ENCODE peak calls at places on chromosomes 4 and X, in five cellular contexts. One of them, this sample, is unnamed.

GRCh38 chr4:188444500-188444899 is 305.3 kb downstream of the TRIML1 start:
- DNase-seq in CD4-positive, alpha-beta T cell: no peak
- DNase-seq in HFF-Myc: no peak
- DNase-seq in uterus: no peak
- DNase-seq in AG04449: no peak
- DNase-seq in this sample: no peak

GRCh38 chr4:82431026-82431745 is 796 bp downstream of the ENOPH1 start:
- DNase-seq in CD4-positive, alpha-beta T cell: peak
- DNase-seq in HFF-Myc: no peak
- DNase-seq in uterus: no peak
- DNase-seq in AG04449: no peak
- DNase-seq in this sample: no peak

GRCh38 chr4:88522702-88523324 is 763 bp downstream of the PYURF start:
- DNase-seq in CD4-positive, alpha-beta T cell: peak
- DNase-seq in HFF-Myc: no peak
- DNase-seq in uterus: peak
- DNase-seq in AG04449: no peak
- DNase-seq in this sample: no peak

GRCh38 chrX:153769158-153769864 is 5.3 kb downstream of the PLXNB3 start:
- DNase-seq in CD4-positive, alpha-beta T cell: no peak
- DNase-seq in HFF-Myc: no peak
- DNase-seq in uterus: no peak
- DNase-seq in AG04449: no peak
- DNase-seq in this sample: no peak

GRCh38 chr4:38501698-38502097 is 162.3 kb upstream of the KLF3 start:
- DNase-seq in CD4-positive, alpha-beta T cell: no peak
- DNase-seq in HFF-Myc: no peak
- DNase-seq in uterus: no peak
- DNase-seq in AG04449: no peak
- DNase-seq in this sample: no peak

GRCh38 chrX:40168183-40169015 is 70.6 kb upstream of the BCOR start:
- DNase-seq in CD4-positive, alpha-beta T cell: no peak
- DNase-seq in HFF-Myc: no peak
- DNase-seq in uterus: peak
- DNase-seq in AG04449: no peak
- DNase-seq in this sample: no peak

GRCh38 chr4:6852582-6852981 is 57.0 kb upstream of the TBC1D14 start:
- DNase-seq in CD4-positive, alpha-beta T cell: no peak
- DNase-seq in HFF-Myc: no peak
- DNase-seq in uterus: no peak
- DNase-seq in AG04449: no peak
- DNase-seq in this sample: no peak

GRCh38 chr4:6606465-6607235 is 31.7 kb downstream of the MAN2B2 start:
- DNase-seq in CD4-positive, alpha-beta T cell: no peak
- DNase-seq in HFF-Myc: no peak
- DNase-seq in uterus: no peak
- DNase-seq in AG04449: no peak
- DNase-seq in this sample: no peak

GRCh38 chr4:121951570-121952110 is at the start of gene TRPC3:
- DNase-seq in CD4-positive, alpha-beta T cell: peak
- DNase-seq in HFF-Myc: no peak
- DNase-seq in uterus: peak
- DNase-seq in AG04449: no peak
- DNase-seq in this sample: no peak

GRCh38 chr4:14196141-14196540 is 568.6 kb upstream of the BOD1L1 start:
- DNase-seq in CD4-positive, alpha-beta T cell: no peak
- DNase-seq in HFF-Myc: no peak
- DNase-seq in uterus: no peak
- DNase-seq in AG04449: no peak
- DNase-seq in this sample: peak

GRCh38 chr4:145709336-145709735 is 29.4 kb downstream of the C4orf51 start:
- DNase-seq in CD4-positive, alpha-beta T cell: no peak
- DNase-seq in HFF-Myc: no peak
- DNase-seq in uterus: no peak
- DNase-seq in AG04449: no peak
- DNase-seq in this sample: no peak

GRCh38 chrX:74286950-74287349 is 17.0 kb upstream of the ZCCHC13 start:
- DNase-seq in CD4-positive, alpha-beta T cell: no peak
- DNase-seq in HFF-Myc: no peak
- DNase-seq in uterus: no peak
- DNase-seq in AG04449: peak
- DNase-seq in this sample: peak

GRCh38 chr4:19026281-19026680 is 1004.7 kb upstream of the LCORL start:
- DNase-seq in CD4-positive, alpha-beta T cell: no peak
- DNase-seq in HFF-Myc: no peak
- DNase-seq in uterus: no peak
- DNase-seq in AG04449: no peak
- DNase-seq in this sample: no peak

GRCh38 chrX:44012484-44013096 is 39.4 kb upstream of the NDP start:
- DNase-seq in CD4-positive, alpha-beta T cell: no peak
- DNase-seq in HFF-Myc: no peak
- DNase-seq in uterus: no peak
- DNase-seq in AG04449: peak
- DNase-seq in this sample: peak

GRCh38 chr4:40576651-40577480 is 52.8 kb downstream of the RBM47 start:
- DNase-seq in CD4-positive, alpha-beta T cell: no peak
- DNase-seq in HFF-Myc: peak
- DNase-seq in uterus: peak
- DNase-seq in AG04449: no peak
- DNase-seq in this sample: peak

GRCh38 chrX:130623508-130623907 is 221.7 kb downstream of the RBMX2 start:
- DNase-seq in CD4-positive, alpha-beta T cell: no peak
- DNase-seq in HFF-Myc: no peak
- DNase-seq in uterus: no peak
- DNase-seq in AG04449: no peak
- DNase-seq in this sample: no peak

GRCh38 chrX:68842781-68843581 is 14.2 kb downstream of the EFNB1 start:
- DNase-seq in CD4-positive, alpha-beta T cell: no peak
- DNase-seq in HFF-Myc: no peak
- DNase-seq in uterus: no peak
- DNase-seq in AG04449: no peak
- DNase-seq in this sample: no peak

GRCh38 chr4:163556169-163556568 is 61.7 kb downstream of the TMA16 start:
- DNase-seq in CD4-positive, alpha-beta T cell: no peak
- DNase-seq in HFF-Myc: no peak
- DNase-seq in uterus: no peak
- DNase-seq in AG04449: no peak
- DNase-seq in this sample: no peak

GRCh38 chr4:102754044-102754443 is 6.7 kb downstream of the MANBA start:
- DNase-seq in CD4-positive, alpha-beta T cell: no peak
- DNase-seq in HFF-Myc: no peak
- DNase-seq in uterus: no peak
- DNase-seq in AG04449: no peak
- DNase-seq in this sample: no peak

GRCh38 chr4:77433102-77433733 is 172.4 kb upstream of the CXCL13 start:
- DNase-seq in CD4-positive, alpha-beta T cell: no peak
- DNase-seq in HFF-Myc: peak
- DNase-seq in uterus: no peak
- DNase-seq in AG04449: no peak
- DNase-seq in this sample: peak

GRCh38 chr4:168587326-168588125 is 90.7 kb downstream of the PALLD start:
- DNase-seq in CD4-positive, alpha-beta T cell: no peak
- DNase-seq in HFF-Myc: no peak
- DNase-seq in uterus: peak
- DNase-seq in AG04449: no peak
- DNase-seq in this sample: peak

GRCh38 chrX:9651737-9652136 is 113.9 kb downstream of the GPR143 start:
- DNase-seq in CD4-positive, alpha-beta T cell: no peak
- DNase-seq in HFF-Myc: no peak
- DNase-seq in uterus: no peak
- DNase-seq in AG04449: no peak
- DNase-seq in this sample: no peak

GRCh38 chrX:71606536-71607216 is 11.6 kb downstream of the CXCR3 start:
- DNase-seq in CD4-positive, alpha-beta T cell: no peak
- DNase-seq in HFF-Myc: no peak
- DNase-seq in uterus: no peak
- DNase-seq in AG04449: no peak
- DNase-seq in this sample: no peak

GRCh38 chr4:44448548-44449443 is at the start of gene KCTD8:
- DNase-seq in CD4-positive, alpha-beta T cell: peak
- DNase-seq in HFF-Myc: peak
- DNase-seq in uterus: peak
- DNase-seq in AG04449: no peak
- DNase-seq in this sample: no peak

GRCh38 chr4:133969202-133969873 is 232.3 kb downstream of the PABPC4L start:
- DNase-seq in CD4-positive, alpha-beta T cell: no peak
- DNase-seq in HFF-Myc: peak
- DNase-seq in uterus: no peak
- DNase-seq in AG04449: no peak
- DNase-seq in this sample: no peak

GRCh38 chr4:2388430-2389182 is 29.8 kb downstream of the ZFYVE28 start:
- DNase-seq in CD4-positive, alpha-beta T cell: no peak
- DNase-seq in HFF-Myc: no peak
- DNase-seq in uterus: no peak
- DNase-seq in AG04449: no peak
- DNase-seq in this sample: no peak

GRCh38 chr4:111630705-111631104 is 514.5 kb upstream of the FAM241A start:
- DNase-seq in CD4-positive, alpha-beta T cell: no peak
- DNase-seq in HFF-Myc: no peak
- DNase-seq in uterus: no peak
- DNase-seq in AG04449: peak
- DNase-seq in this sample: no peak

GRCh38 chrX:48683411-48683982 is at the start of gene WAS:
- DNase-seq in CD4-positive, alpha-beta T cell: peak
- DNase-seq in HFF-Myc: no peak
- DNase-seq in uterus: no peak
- DNase-seq in AG04449: no peak
- DNase-seq in this sample: no peak

DNA sequence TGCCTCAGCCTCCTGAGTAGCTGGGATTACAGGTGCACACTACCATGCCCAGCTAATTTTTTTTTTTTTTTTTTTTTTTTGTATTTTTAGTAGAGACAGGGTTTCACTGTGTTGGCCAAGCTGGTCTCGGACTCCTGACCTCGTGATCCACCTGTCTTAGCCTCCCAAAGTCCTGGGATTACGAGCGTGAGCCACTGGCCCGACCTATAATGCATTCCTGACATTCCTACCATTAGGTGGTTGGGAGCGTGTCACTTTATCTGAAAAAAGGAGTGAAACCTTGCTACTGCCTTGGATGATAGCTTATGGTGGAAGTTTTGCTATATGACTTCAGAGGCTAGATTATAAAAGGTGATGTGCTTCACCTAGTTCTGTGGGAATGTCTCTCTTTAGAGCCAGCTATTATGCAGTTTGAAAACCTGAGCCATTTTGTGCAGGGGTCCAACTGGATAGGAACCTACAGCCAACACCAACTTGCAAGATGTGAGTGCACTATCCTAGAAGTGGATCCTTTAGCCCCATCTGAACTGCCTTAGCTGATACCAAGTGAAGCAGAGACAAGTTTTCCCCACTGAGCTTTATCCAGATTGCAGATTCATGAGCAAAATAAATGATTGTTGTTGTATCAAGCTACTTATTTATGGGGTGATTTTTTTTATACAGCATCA is 29.9 kb upstream of the EMCN start:
- DNase-seq in CD4-positive, alpha-beta T cell: no peak
- DNase-seq in HFF-Myc: no peak
- DNase-seq in uterus: no peak
- DNase-seq in AG04449: no peak
- DNase-seq in this sample: no peak
- TF ChIP-seq CTCF in CD4-positive, alpha-beta T cell: no peak
- TF ChIP-seq CTCF in HFF-Myc: no peak
- TF ChIP-seq CTCF in uterus: no peak
- TF ChIP-seq CTCF in AG04449: no peak
- TF ChIP-seq CTCF in this sample: no peak

DNA sequence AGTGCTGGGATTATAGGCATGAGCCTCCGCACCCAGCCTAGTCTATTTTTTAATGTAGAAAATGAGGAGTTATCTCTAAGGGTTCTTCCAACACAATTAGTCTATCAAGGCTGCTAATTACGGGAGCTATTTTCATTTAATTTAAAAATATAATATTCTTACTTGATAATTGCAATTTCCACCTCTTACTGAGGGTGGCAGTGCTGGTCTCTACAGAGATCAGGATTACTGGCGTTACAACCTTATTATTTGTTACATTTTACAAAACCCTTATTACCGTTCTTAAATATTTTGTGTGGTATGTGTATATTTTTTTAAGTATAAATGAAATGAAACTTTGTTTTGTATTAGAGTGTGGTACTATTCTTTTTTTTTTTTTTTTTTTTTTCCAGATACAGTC is 17.6 kb upstream of the GK start:
- DNase-seq in CD4-positive, alpha-beta T cell: no peak
- DNase-seq in HFF-Myc: no peak
- DNase-seq in uterus: no peak
- DNase-seq in AG04449: no peak
- DNase-seq in this sample: no peak
- TF ChIP-seq CTCF in CD4-positive, alpha-beta T cell: peak
- TF ChIP-seq CTCF in HFF-Myc: no peak
- TF ChIP-seq CTCF in uterus: no peak
- TF ChIP-seq CTCF in AG04449: peak
- TF ChIP-seq CTCF in this sample: peak

DNA sequence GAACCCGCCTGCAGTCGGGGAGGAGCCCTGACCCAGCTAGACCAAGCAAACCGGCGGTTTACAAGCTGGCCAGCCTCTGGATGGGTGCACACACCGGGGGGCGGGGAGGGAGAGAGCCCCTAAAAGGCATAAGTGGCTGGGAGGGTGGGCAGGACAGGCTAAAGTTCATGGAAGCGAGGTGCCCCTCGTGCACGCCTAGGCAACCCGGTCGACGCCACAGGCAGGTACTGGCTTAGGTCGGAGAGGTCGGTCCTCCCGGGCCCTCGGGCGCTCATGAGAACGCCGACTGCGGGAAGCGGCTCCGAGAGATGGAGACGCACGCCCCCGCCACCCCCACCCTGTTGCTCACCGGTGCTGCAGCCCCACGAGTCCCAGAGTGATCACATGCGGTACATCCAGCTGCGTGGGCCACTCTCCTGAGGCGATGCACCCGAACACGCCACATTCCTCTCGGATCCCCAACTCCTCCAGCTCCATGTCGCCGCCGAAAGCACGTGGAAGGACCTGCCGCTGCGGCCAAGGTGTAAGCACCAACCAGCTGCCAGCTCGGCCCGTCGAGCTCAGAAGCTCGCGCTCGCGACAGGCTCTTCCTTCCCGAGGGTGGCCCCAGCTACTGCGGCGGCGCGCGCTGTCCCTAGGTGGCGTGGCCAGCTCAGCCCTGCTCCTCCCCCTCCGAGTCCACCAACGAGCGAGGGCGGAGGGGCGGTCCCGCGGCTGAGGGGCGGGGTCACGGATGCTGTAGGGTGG is at the start of gene PPAT:
- DNase-seq in CD4-positive, alpha-beta T cell: peak
- DNase-seq in HFF-Myc: peak
- DNase-seq in uterus: peak
- DNase-seq in AG04449: peak
- DNase-seq in this sample: peak
- TF ChIP-seq CTCF in CD4-positive, alpha-beta T cell: peak
- TF ChIP-seq CTCF in HFF-Myc: peak
- TF ChIP-seq CTCF in uterus: peak
- TF ChIP-seq CTCF in AG04449: peak
- TF ChIP-seq CTCF in this sample: peak

DNA sequence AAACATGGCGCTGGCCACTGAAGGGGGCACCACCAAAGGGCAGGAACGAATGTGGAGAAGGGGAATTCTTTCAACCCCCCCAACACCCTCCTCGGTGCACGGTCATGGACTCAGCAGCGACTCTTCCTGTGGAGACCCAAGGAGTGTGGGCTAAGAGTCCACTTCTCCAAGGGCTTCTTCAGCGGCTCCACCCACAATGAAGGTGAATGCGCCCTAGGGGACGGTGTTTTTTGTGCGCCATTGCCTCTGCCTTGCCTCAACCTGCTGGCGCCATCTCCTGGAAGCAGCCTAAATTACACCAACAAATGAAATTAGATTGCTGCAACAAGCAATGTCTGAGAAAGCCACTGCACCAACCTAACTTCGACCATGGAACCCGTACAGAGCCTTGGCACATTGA is 169.2 kb upstream of the MAGEB18 start:
- DNase-seq in CD4-positive, alpha-beta T cell: no peak
- DNase-seq in HFF-Myc: no peak
- DNase-seq in uterus: no peak
- DNase-seq in AG04449: no peak
- DNase-seq in this sample: no peak
- TF ChIP-seq CTCF in CD4-positive, alpha-beta T cell: no peak
- TF ChIP-seq CTCF in HFF-Myc: no peak
- TF ChIP-seq CTCF in uterus: no peak
- TF ChIP-seq CTCF in AG04449: no peak
- TF ChIP-seq CTCF in this sample: peak